ENCODE peak calls at places on chromosomes 5 and 9, in four cellular contexts. W is HCT116, I is SK-N-SH, E is HepG2. X is an unnamed sample.

GRCh38 chr5:41517909-41518308 is 7.5 kb upstream of the PLCXD3 start:
- DNase-seq in W (no peak), I (no peak), E (no peak), X (no peak)

GRCh38 chr9:115086461-115086860 is 31.5 kb downstream of the TNC start:
- DNase-seq in W (no peak), I (no peak), E (no peak), X (no peak)

GRCh38 chr5:67350600-67351315 is 154.2 kb upstream of the CD180 start:
- DNase-seq in W (no peak), I (peak), E (no peak), X (no peak)

GRCh38 chr5:133051117-133051546 is 681 bp upstream of the HSPA4 start:
- DNase-seq in W (no peak), I (no peak), E (no peak), X (peak)

GRCh38 chr9:4984171-4984570 is 901 bp upstream of the JAK2 start:
- DNase-seq in W (peak), I (no peak), E (peak), X (peak)

GRCh38 chr9:90085633-90086032 is 480.8 kb downstream of the GADD45G start:
- DNase-seq in W (no peak), I (no peak), E (no peak), X (no peak)

GRCh38 chr5:107147584-107147983 is 523.2 kb downstream of the EFNA5 start:
- DNase-seq in W (no peak), I (no peak), E (no peak), X (no peak)

GRCh38 chr5:91727452-91727851 is 344.3 kb upstream of the ARRDC3 start:
- DNase-seq in W (no peak), I (no peak), E (no peak), X (no peak)

GRCh38 chr9:135813671-135814290 is 93.6 kb downstream of the CAMSAP1 start:
- DNase-seq in W (no peak), I (no peak), E (no peak), X (no peak)

GRCh38 chr5:140633081-140633471 is at the start of gene CD14:
- DNase-seq in W (no peak), I (no peak), E (peak), X (peak)

GRCh38 chr9:77374266-77374665 is 196.9 kb downstream of the VPS13A start:
- DNase-seq in W (no peak), I (no peak), E (no peak), X (no peak)

GRCh38 chr5:83313431-83313830 is 158.1 kb upstream of the VCAN start:
- DNase-seq in W (no peak), I (no peak), E (no peak), X (no peak)

GRCh38 chr5:7857918-7858632 is 7.1 kb upstream of the CFAP90 start:
- DNase-seq in W (no peak), I (no peak), E (no peak), X (no peak)

GRCh38 chr5:7856855-7857254 is 5.9 kb upstream of the CFAP90 start:
- DNase-seq in W (peak), I (peak), E (peak), X (no peak)

GRCh38 chr5:9557696-9558095 is 11.8 kb upstream of the SEMA5A start:
- DNase-seq in W (no peak), I (no peak), E (no peak), X (no peak)

GRCh38 chr9:92962303-92962649 is 15.0 kb downstream of the FGD3 start:
- DNase-seq in W (no peak), I (no peak), E (no peak), X (no peak)
- TF ChIP-seq JUND in W (no peak), I (no peak), E (no peak), X (no peak)

DNA sequence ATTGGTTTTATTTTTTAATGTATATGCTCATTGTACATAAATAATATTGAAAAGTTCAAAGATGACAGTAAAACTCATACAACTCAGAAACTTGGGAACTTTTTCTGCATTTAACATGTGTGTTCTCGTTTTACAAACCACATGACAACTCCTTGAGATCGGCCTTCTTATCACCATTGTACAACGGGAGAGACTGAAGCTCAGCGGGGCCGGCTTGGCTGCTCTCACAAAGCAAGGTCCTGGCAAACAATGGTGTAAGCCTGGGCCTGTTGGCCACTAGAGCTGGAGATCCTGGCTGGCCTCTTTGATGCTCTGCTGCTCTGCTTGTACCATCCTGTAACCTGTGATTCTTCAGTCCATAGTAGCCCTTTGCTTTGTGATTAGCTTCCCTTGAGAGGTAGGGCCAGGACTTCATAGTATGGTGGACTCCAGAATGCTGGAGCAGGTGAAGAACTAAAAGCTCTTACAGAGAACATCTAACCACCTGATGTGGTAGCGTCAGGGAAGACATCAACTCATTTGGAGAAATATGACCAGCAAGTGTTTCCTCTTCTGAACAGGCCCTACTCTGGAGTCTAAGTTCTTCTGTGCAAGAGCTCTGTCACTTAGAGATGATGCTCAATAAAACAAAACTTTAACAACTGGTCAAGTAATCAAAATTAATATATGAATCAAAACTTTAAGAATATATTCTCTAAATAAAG is 85.6 kb downstream of the CYFIP2 start:
- DNase-seq in W (no peak), I (no peak), E (no peak), X (no peak)
- TF ChIP-seq JUND in W (no peak), I (no peak), E (no peak), X (no peak)

GRCh38 chr9:134501266-134502181 is 140.1 kb upstream of the COL5A1 start:
- DNase-seq in W (no peak), I (peak), E (no peak), X (no peak)

GRCh38 chr9:134504106-134504385 is 137.6 kb upstream of the COL5A1 start:
- DNase-seq in W (no peak), I (no peak), E (no peak), X (no peak)

GRCh38 chr9:134505032-134505431 is 136.6 kb upstream of the COL5A1 start:
- DNase-seq in W (no peak), I (no peak), E (no peak), X (no peak)

GRCh38 chr9:134502261-134503211 is 139.1 kb upstream of the COL5A1 start:
- DNase-seq in W (no peak), I (peak), E (peak), X (no peak)

DNA sequence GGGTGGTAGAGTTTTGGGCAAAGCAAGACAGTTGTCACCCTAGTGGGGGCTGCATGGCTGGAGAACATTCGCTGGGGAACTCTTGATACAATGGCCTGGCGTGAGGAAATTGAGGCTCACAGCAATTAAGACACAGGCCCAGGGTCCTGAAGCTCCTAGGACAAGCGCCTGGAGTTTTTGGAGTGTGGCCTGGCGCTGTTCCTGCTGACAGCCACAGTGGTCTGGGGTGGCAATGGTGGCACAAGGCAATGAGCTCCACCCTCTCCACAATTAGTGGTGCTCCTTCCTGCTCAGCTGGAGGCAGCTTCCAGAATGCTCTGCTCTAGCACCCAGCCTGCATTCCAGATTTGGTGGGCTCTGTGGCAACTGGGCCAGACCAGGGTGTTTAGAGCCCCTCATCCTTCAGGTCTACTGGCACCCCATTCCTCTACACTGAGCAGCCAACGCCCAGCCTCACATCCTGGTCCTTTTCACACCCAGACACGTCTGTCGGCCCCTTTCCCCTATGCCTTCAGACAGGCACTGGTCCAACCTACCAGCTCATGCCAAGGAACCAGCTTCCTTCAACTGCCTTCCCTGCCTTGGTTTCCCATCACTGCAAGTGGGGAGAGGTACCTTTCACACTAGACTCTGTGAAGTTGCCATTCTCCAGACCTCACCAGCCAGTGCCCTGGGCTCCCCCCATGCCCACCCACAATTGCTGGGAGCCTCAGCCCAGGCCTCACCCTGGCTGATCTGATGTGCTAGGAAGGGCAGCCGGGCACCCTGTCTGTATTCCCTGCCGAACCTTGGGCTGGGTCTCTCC is 138.1 kb upstream of the COL5A1 start:
- DNase-seq in W (no peak), I (no peak), E (no peak), X (no peak)
- TF ChIP-seq JUND in W (no peak), I (no peak), E (no peak), X (no peak)

GRCh38 chr9:131480258-131480657 is 22.5 kb upstream of the POMT1 start:
- DNase-seq in W (no peak), I (no peak), E (no peak), X (no peak)
- TF ChIP-seq JUND in W (no peak), I (no peak), E (no peak), X (no peak)

GRCh38 chr5:157599565-157599964 is 24.0 kb upstream of the ADAM19 start:
- DNase-seq in W (no peak), I (no peak), E (no peak), X (no peak)

GRCh38 chr5:157596449-157596848 is 20.9 kb upstream of the ADAM19 start:
- DNase-seq in W (no peak), I (no peak), E (no peak), X (no peak)

GRCh38 chr5:157597277-157597676 is 21.7 kb upstream of the ADAM19 start:
- DNase-seq in W (no peak), I (no peak), E (peak), X (no peak)

GRCh38 chr5:157600252-157600651 is 24.7 kb upstream of the ADAM19 start:
- DNase-seq in W (no peak), I (no peak), E (no peak), X (no peak)

DNA sequence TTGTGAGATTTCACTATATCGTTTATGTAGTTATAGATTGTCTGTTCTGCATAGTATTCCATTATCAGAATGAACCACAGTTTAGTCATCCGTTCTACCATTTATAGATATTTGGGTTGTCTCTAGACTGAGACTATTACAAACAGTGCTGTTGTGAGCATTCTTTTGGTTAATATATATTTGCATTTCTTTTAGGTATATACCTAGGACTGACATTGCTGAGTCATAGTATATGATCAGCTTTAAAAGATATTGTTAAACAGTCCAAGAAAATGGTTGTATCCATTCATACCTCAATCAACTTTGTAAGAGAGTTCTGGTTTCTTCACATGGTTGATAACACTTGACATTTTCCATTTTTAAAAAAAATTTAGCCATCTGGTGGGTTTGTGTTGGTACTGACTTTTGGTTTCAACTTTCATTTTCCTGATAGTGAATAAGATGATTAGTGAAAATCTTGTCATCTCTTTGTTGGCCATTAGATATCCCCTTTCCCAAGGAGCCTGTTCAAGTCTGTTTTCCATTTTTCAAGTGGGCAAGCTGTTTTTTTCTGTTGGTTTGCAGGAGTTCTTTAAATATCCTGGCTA is 22.9 kb upstream of the ADAM19 start:
- DNase-seq in W (no peak), I (no peak), E (no peak), X (no peak)
- TF ChIP-seq JUND in W (no peak), I (no peak), E (no peak), X (no peak)

GRCh38 chr9:134625361-134626140 is 16.1 kb upstream of the COL5A1 start:
- DNase-seq in W (no peak), I (no peak), E (no peak), X (no peak)
- TF ChIP-seq JUND in W (no peak), I (no peak), E (no peak), X (no peak)

GRCh38 chr9:69322256-69322655 is 2.8 kb upstream of the ENTREP1 start:
- DNase-seq in W (no peak), I (no peak), E (no peak), X (no peak)
- TF ChIP-seq JUND in W (no peak), I (no peak), E (no peak), X (no peak)

GRCh38 chr5:32283539-32284377 is 29.0 kb downstream of the MTMR12 start:
- DNase-seq in W (no peak), I (no peak), E (no peak), X (no peak)
- TF ChIP-seq JUND in W (peak), I (no peak), E (no peak), X (no peak)

GRCh38 chr9:133975511-133975910 is 16.6 kb downstream of the VAV2 start:
- DNase-seq in W (no peak), I (no peak), E (no peak), X (no peak)

GRCh38 chr9:133972041-133972970 is 19.8 kb downstream of the VAV2 start:
- DNase-seq in W (no peak), I (no peak), E (no peak), X (no peak)

GRCh38 chr9:133973111-133973790 is 18.9 kb downstream of the VAV2 start:
- DNase-seq in W (no peak), I (no peak), E (no peak), X (no peak)

GRCh38 chr9:133974631-133975341 is 17.3 kb downstream of the VAV2 start:
- DNase-seq in W (no peak), I (peak), E (no peak), X (no peak)

DNA sequence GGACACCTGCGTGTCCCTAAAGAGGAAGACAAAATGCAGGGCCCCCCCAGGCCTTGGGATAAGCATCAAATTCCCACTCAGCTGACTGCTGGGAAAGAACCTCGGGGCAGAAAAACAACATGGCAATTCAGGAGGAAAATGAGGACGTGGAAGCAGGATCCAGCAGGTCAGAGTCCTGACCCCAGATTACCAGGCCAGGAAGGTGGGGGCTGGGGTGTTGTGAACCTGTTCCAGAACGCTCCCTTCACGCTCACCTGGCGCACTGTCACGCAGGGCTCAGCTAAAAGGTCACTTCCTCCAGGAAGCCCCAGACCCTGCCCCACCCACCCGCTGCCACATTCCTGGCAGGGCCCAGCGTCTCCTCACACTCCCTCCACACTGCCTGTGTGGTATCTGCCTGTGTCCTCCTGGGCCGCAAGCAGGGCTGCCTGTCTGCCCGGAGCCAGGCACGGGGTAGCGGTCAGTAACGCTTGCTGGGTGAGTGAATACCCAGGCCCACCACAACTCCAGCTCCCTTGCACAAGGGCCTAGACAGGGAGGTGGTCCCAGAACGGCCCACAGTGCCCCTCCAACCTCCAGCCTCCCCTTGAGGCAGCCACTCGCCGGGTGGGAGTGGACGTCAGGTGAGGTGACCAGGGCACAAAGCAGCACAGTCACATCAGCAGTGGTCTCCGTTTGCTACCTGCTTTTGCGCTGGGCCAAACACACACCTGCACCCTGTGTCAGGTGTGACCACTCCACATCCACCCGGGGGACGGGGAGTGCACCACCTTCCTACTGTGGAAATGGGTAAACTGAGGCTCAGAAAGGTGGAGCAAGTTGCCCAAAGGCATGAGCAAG is 18.1 kb downstream of the VAV2 start:
- DNase-seq in W (no peak), I (peak), E (peak), X (no peak)
- TF ChIP-seq JUND in W (no peak), I (no peak), E (no peak), X (no peak)

DNA sequence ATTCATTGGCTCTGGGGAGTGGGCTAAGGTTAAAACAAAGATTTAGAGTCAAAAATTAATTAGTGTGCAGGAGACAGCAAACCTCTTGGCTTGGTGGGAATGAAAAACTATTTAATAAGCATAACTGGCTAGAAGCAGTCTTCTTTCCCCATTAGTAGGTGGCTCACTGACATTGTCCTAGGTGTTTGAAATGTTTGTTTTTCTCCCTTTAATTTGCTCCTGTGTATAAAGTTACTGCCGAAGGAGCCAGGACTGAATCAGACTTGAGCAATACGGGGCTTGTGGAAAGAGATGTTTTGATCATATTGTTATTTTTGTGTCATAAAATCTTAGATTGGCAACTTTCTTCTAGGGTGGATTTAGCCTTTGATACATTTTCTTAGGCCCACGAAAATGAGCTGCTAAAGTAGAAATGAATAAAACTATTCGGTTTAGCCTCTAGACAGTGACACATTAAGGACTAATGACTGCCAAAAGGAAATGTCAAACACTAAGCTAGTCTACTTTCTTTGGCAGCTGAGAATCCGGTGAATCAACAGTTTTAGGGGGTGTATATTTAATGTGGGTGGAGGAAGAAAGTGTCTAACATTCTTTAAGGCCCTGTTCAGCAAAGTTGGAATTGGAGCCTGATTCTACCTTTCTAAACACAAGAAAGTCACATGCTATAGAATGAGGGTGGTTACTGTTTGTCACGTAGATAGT is 30.2 kb downstream of the LRRTM2 start:
- DNase-seq in W (no peak), I (no peak), E (no peak), X (peak)
- TF ChIP-seq JUND in W (no peak), I (peak), E (no peak), X (no peak)

X was measured in T47D.